ENCODE peak calls at places on chromosomes 12 and 14, in ten cellular contexts. One of them, this sample, is unnamed.

GRCh38 chr12:92574046-92574783 is 128.6 kb upstream of the PLEKHG7 start:
- DNase-seq in stimulated activated naive B cell treated with anti-CD40 and anti-IgM and Interleukin-4, amounts not matched to agents 10 μg/mL and 1 μg/mL and 100 μg/mL, for 72 hours: no peak
- DNase-seq in testis: no peak
- DNase-seq in naive thymus-derived CD8-positive, alpha-beta T cell: no peak
- DNase-seq in neural progenitor cell: peak; percentile 24
- DNase-seq in stimulated activated naive CD4-positive, alpha-beta T cell: no peak
- DNase-seq in DMS79 treated with DMSO at 0.1 percent for 48 hours: no peak
- DNase-seq in tibial artery: no peak
- DNase-seq in NAMALWA: peak; percentile 41
- DNase-seq in stimulated activated CD4-positive, alpha-beta T cell treated with anti-CD3 and anti-CD28 coated beads, Interleukin-1b, Interleukin-23, amount 100 ng/mL, for 48 hours: no peak
- DNase-seq in this sample: no peak

GRCh38 chr14:82060219-82060618 is 526.6 kb upstream of the SEL1L start:
- DNase-seq in neural progenitor cell: peak; percentile 45
- DNase-seq in tibial artery: no peak
- DNase-seq in testis: no peak
- DNase-seq in NAMALWA: no peak
- DNase-seq in stimulated activated naive B cell treated with anti-CD40 and anti-IgM and Interleukin-4, amounts not matched to agents 10 μg/mL and 1 μg/mL and 100 μg/mL, for 72 hours: no peak
- DNase-seq in DMS79 treated with DMSO at 0.1 percent for 48 hours: no peak
- DNase-seq in naive thymus-derived CD8-positive, alpha-beta T cell: no peak
- DNase-seq in stimulated activated naive CD4-positive, alpha-beta T cell: no peak
- DNase-seq in stimulated activated CD4-positive, alpha-beta T cell treated with anti-CD3 and anti-CD28 coated beads, Interleukin-1b, Interleukin-23, amount 100 ng/mL, for 48 hours: no peak
- DNase-seq in this sample: no peak

GRCh38 chr14:79274641-79275366 is 936.5 kb downstream of the DIO2 start:
- DNase-seq in neural progenitor cell: no peak
- DNase-seq in DMS79 treated with DMSO at 0.1 percent for 48 hours: no peak
- DNase-seq in tibial artery: no peak
- DNase-seq in naive thymus-derived CD8-positive, alpha-beta T cell: no peak
- DNase-seq in testis: no peak
- DNase-seq in stimulated activated naive CD4-positive, alpha-beta T cell: no peak
- DNase-seq in stimulated activated naive B cell treated with anti-CD40 and anti-IgM and Interleukin-4, amounts not matched to agents 10 μg/mL and 1 μg/mL and 100 μg/mL, for 72 hours: no peak
- DNase-seq in NAMALWA: no peak
- DNase-seq in stimulated activated CD4-positive, alpha-beta T cell treated with anti-CD3 and anti-CD28 coated beads, Interleukin-1b, Interleukin-23, amount 100 ng/mL, for 48 hours: no peak
- DNase-seq in this sample: no peak

GRCh38 chr12:13042666-13043230 is 1.4 kb upstream of the FAM234B start:
- DNase-seq in stimulated activated CD4-positive, alpha-beta T cell treated with anti-CD3 and anti-CD28 coated beads, Interleukin-1b, Interleukin-23, amount 100 ng/mL, for 48 hours: no peak
- DNase-seq in testis: no peak
- DNase-seq in DMS79 treated with DMSO at 0.1 percent for 48 hours: no peak
- DNase-seq in stimulated activated naive B cell treated with anti-CD40 and anti-IgM and Interleukin-4, amounts not matched to agents 10 μg/mL and 1 μg/mL and 100 μg/mL, for 72 hours: no peak
- DNase-seq in NAMALWA: no peak
- DNase-seq in stimulated activated naive CD4-positive, alpha-beta T cell: no peak
- DNase-seq in tibial artery: no peak
- DNase-seq in naive thymus-derived CD8-positive, alpha-beta T cell: no peak
- DNase-seq in neural progenitor cell: no peak
- DNase-seq in this sample: no peak

GRCh38 chr12:76329163-76329562 is 19.1 kb downstream of the BBS10 start:
- DNase-seq in tibial artery: no peak
- DNase-seq in stimulated activated naive B cell treated with anti-CD40 and anti-IgM and Interleukin-4, amounts not matched to agents 10 μg/mL and 1 μg/mL and 100 μg/mL, for 72 hours: no peak
- DNase-seq in DMS79 treated with DMSO at 0.1 percent for 48 hours: no peak
- DNase-seq in neural progenitor cell: no peak
- DNase-seq in testis: no peak
- DNase-seq in naive thymus-derived CD8-positive, alpha-beta T cell: no peak
- DNase-seq in stimulated activated naive CD4-positive, alpha-beta T cell: no peak
- DNase-seq in stimulated activated CD4-positive, alpha-beta T cell treated with anti-CD3 and anti-CD28 coated beads, Interleukin-1b, Interleukin-23, amount 100 ng/mL, for 48 hours: no peak
- DNase-seq in NAMALWA: no peak
- DNase-seq in this sample: no peak

GRCh38 chr12:51752490-51752889 is 96.0 kb downstream of the FIGNL2 start:
- DNase-seq in naive thymus-derived CD8-positive, alpha-beta T cell: no peak
- DNase-seq in stimulated activated CD4-positive, alpha-beta T cell treated with anti-CD3 and anti-CD28 coated beads, Interleukin-1b, Interleukin-23, amount 100 ng/mL, for 48 hours: no peak
- DNase-seq in NAMALWA: no peak
- DNase-seq in stimulated activated naive B cell treated with anti-CD40 and anti-IgM and Interleukin-4, amounts not matched to agents 10 μg/mL and 1 μg/mL and 100 μg/mL, for 72 hours: no peak
- DNase-seq in stimulated activated naive CD4-positive, alpha-beta T cell: no peak
- DNase-seq in testis: peak; percentile 88
- DNase-seq in tibial artery: peak; percentile 39
- DNase-seq in DMS79 treated with DMSO at 0.1 percent for 48 hours: no peak
- DNase-seq in neural progenitor cell: peak; percentile 31
- DNase-seq in this sample: no peak

GRCh38 chr12:3468329-3468728 is 22.7 kb upstream of the PRMT8 start:
- DNase-seq in stimulated activated CD4-positive, alpha-beta T cell treated with anti-CD3 and anti-CD28 coated beads, Interleukin-1b, Interleukin-23, amount 100 ng/mL, for 48 hours: no peak
- DNase-seq in DMS79 treated with DMSO at 0.1 percent for 48 hours: no peak
- DNase-seq in tibial artery: no peak
- DNase-seq in stimulated activated naive CD4-positive, alpha-beta T cell: no peak
- DNase-seq in NAMALWA: no peak
- DNase-seq in stimulated activated naive B cell treated with anti-CD40 and anti-IgM and Interleukin-4, amounts not matched to agents 10 μg/mL and 1 μg/mL and 100 μg/mL, for 72 hours: no peak
- DNase-seq in naive thymus-derived CD8-positive, alpha-beta T cell: no peak
- DNase-seq in neural progenitor cell: no peak
- DNase-seq in testis: no peak
- DNase-seq in this sample: no peak

GRCh38 chr12:124520896-124521295 is 46.5 kb downstream of the NCOR2 start:
- DNase-seq in tibial artery: no peak
- DNase-seq in stimulated activated naive B cell treated with anti-CD40 and anti-IgM and Interleukin-4, amounts not matched to agents 10 μg/mL and 1 μg/mL and 100 μg/mL, for 72 hours: no peak
- DNase-seq in stimulated activated CD4-positive, alpha-beta T cell treated with anti-CD3 and anti-CD28 coated beads, Interleukin-1b, Interleukin-23, amount 100 ng/mL, for 48 hours: no peak
- DNase-seq in naive thymus-derived CD8-positive, alpha-beta T cell: no peak
- DNase-seq in DMS79 treated with DMSO at 0.1 percent for 48 hours: no peak
- DNase-seq in stimulated activated naive CD4-positive, alpha-beta T cell: no peak
- DNase-seq in neural progenitor cell: no peak
- DNase-seq in NAMALWA: no peak
- DNase-seq in testis: no peak
- DNase-seq in this sample: no peak

GRCh38 chr12:124506145-124506831 is 61.1 kb downstream of the NCOR2 start:
- DNase-seq in stimulated activated naive B cell treated with anti-CD40 and anti-IgM and Interleukin-4, amounts not matched to agents 10 μg/mL and 1 μg/mL and 100 μg/mL, for 72 hours: no peak
- DNase-seq in neural progenitor cell: peak; percentile 28
- DNase-seq in DMS79 treated with DMSO at 0.1 percent for 48 hours: peak; percentile 68
- DNase-seq in stimulated activated CD4-positive, alpha-beta T cell treated with anti-CD3 and anti-CD28 coated beads, Interleukin-1b, Interleukin-23, amount 100 ng/mL, for 48 hours: no peak
- DNase-seq in stimulated activated naive CD4-positive, alpha-beta T cell: no peak
- DNase-seq in NAMALWA: no peak
- DNase-seq in tibial artery: peak; percentile 87
- DNase-seq in testis: peak; percentile 90
- DNase-seq in naive thymus-derived CD8-positive, alpha-beta T cell: no peak
- DNase-seq in this sample: no peak

GRCh38 chr12:62834971-62835547 is 99.9 kb downstream of the PPM1H start:
- DNase-seq in stimulated activated CD4-positive, alpha-beta T cell treated with anti-CD3 and anti-CD28 coated beads, Interleukin-1b, Interleukin-23, amount 100 ng/mL, for 48 hours: no peak
- DNase-seq in DMS79 treated with DMSO at 0.1 percent for 48 hours: no peak
- DNase-seq in testis: no peak
- DNase-seq in neural progenitor cell: no peak
- DNase-seq in stimulated activated naive B cell treated with anti-CD40 and anti-IgM and Interleukin-4, amounts not matched to agents 10 μg/mL and 1 μg/mL and 100 μg/mL, for 72 hours: no peak
- DNase-seq in stimulated activated naive CD4-positive, alpha-beta T cell: no peak
- DNase-seq in naive thymus-derived CD8-positive, alpha-beta T cell: no peak
- DNase-seq in tibial artery: no peak
- DNase-seq in NAMALWA: no peak
- DNase-seq in this sample: no peak

GRCh38 chr14:48616941-48617340 is 941.5 kb upstream of the MDGA2 start:
- DNase-seq in NAMALWA: no peak
- DNase-seq in stimulated activated naive CD4-positive, alpha-beta T cell: no peak
- DNase-seq in neural progenitor cell: peak; percentile 23
- DNase-seq in DMS79 treated with DMSO at 0.1 percent for 48 hours: no peak
- DNase-seq in testis: no peak
- DNase-seq in stimulated activated CD4-positive, alpha-beta T cell treated with anti-CD3 and anti-CD28 coated beads, Interleukin-1b, Interleukin-23, amount 100 ng/mL, for 48 hours: no peak
- DNase-seq in tibial artery: no peak
- DNase-seq in stimulated activated naive B cell treated with anti-CD40 and anti-IgM and Interleukin-4, amounts not matched to agents 10 μg/mL and 1 μg/mL and 100 μg/mL, for 72 hours: no peak
- DNase-seq in naive thymus-derived CD8-positive, alpha-beta T cell: no peak
- DNase-seq in this sample: no peak

GRCh38 chr12:50217202-50217601 is 50.0 kb upstream of the CERS5 start:
- DNase-seq in NAMALWA: no peak
- DNase-seq in testis: no peak
- DNase-seq in neural progenitor cell: no peak
- DNase-seq in stimulated activated naive CD4-positive, alpha-beta T cell: no peak
- DNase-seq in DMS79 treated with DMSO at 0.1 percent for 48 hours: no peak
- DNase-seq in stimulated activated CD4-positive, alpha-beta T cell treated with anti-CD3 and anti-CD28 coated beads, Interleukin-1b, Interleukin-23, amount 100 ng/mL, for 48 hours: no peak
- DNase-seq in naive thymus-derived CD8-positive, alpha-beta T cell: no peak
- DNase-seq in tibial artery: no peak
- DNase-seq in stimulated activated naive B cell treated with anti-CD40 and anti-IgM and Interleukin-4, amounts not matched to agents 10 μg/mL and 1 μg/mL and 100 μg/mL, for 72 hours: no peak
- DNase-seq in this sample: no peak

GRCh38 chr12:125284945-125285344 is 219.7 kb downstream of the AACS start:
- DNase-seq in stimulated activated CD4-positive, alpha-beta T cell treated with anti-CD3 and anti-CD28 coated beads, Interleukin-1b, Interleukin-23, amount 100 ng/mL, for 48 hours: no peak
- DNase-seq in DMS79 treated with DMSO at 0.1 percent for 48 hours: no peak
- DNase-seq in naive thymus-derived CD8-positive, alpha-beta T cell: no peak
- DNase-seq in neural progenitor cell: no peak
- DNase-seq in stimulated activated naive B cell treated with anti-CD40 and anti-IgM and Interleukin-4, amounts not matched to agents 10 μg/mL and 1 μg/mL and 100 μg/mL, for 72 hours: no peak
- DNase-seq in tibial artery: no peak
- DNase-seq in testis: peak; percentile 60
- DNase-seq in stimulated activated naive CD4-positive, alpha-beta T cell: no peak
- DNase-seq in NAMALWA: peak; percentile 78
- DNase-seq in this sample: no peak

GRCh38 chr12:69204191-69204590 is 35.2 kb upstream of the CPSF6 start:
- DNase-seq in testis: no peak
- DNase-seq in stimulated activated CD4-positive, alpha-beta T cell treated with anti-CD3 and anti-CD28 coated beads, Interleukin-1b, Interleukin-23, amount 100 ng/mL, for 48 hours: no peak
- DNase-seq in stimulated activated naive CD4-positive, alpha-beta T cell: no peak
- DNase-seq in stimulated activated naive B cell treated with anti-CD40 and anti-IgM and Interleukin-4, amounts not matched to agents 10 μg/mL and 1 μg/mL and 100 μg/mL, for 72 hours: no peak
- DNase-seq in neural progenitor cell: no peak
- DNase-seq in tibial artery: no peak
- DNase-seq in DMS79 treated with DMSO at 0.1 percent for 48 hours: no peak
- DNase-seq in naive thymus-derived CD8-positive, alpha-beta T cell: no peak
- DNase-seq in NAMALWA: no peak
- DNase-seq in this sample: no peak

GRCh38 chr14:22319526-22320352 is 269.3 kb downstream of the DAD1 start:
- DNase-seq in tibial artery: peak; percentile 70
- DNase-seq in stimulated activated naive CD4-positive, alpha-beta T cell: no peak
- DNase-seq in neural progenitor cell: peak; percentile 67
- DNase-seq in testis: peak; percentile 76
- DNase-seq in DMS79 treated with DMSO at 0.1 percent for 48 hours: no peak
- DNase-seq in naive thymus-derived CD8-positive, alpha-beta T cell: no peak
- DNase-seq in stimulated activated naive B cell treated with anti-CD40 and anti-IgM and Interleukin-4, amounts not matched to agents 10 μg/mL and 1 μg/mL and 100 μg/mL, for 72 hours: peak; percentile 30
- DNase-seq in stimulated activated CD4-positive, alpha-beta T cell treated with anti-CD3 and anti-CD28 coated beads, Interleukin-1b, Interleukin-23, amount 100 ng/mL, for 48 hours: no peak
- DNase-seq in NAMALWA: peak; percentile 84
- DNase-seq in this sample: no peak

GRCh38 chr14:70416322-70416716 is 571 bp downstream of the SYNJ2BP start:
- DNase-seq in naive thymus-derived CD8-positive, alpha-beta T cell: no peak
- DNase-seq in NAMALWA: no peak
- DNase-seq in DMS79 treated with DMSO at 0.1 percent for 48 hours: peak; percentile 86
- DNase-seq in testis: no peak
- DNase-seq in stimulated activated CD4-positive, alpha-beta T cell treated with anti-CD3 and anti-CD28 coated beads, Interleukin-1b, Interleukin-23, amount 100 ng/mL, for 48 hours: no peak
- DNase-seq in stimulated activated naive B cell treated with anti-CD40 and anti-IgM and Interleukin-4, amounts not matched to agents 10 μg/mL and 1 μg/mL and 100 μg/mL, for 72 hours: no peak
- DNase-seq in tibial artery: no peak
- DNase-seq in stimulated activated naive CD4-positive, alpha-beta T cell: no peak
- DNase-seq in neural progenitor cell: no peak
- DNase-seq in this sample: no peak

GRCh38 chr14:91114079-91115065 is 499 bp downstream of the DGLUCY start:
- DNase-seq in naive thymus-derived CD8-positive, alpha-beta T cell: peak; percentile 50
- DNase-seq in testis: peak; percentile 70
- DNase-seq in stimulated activated CD4-positive, alpha-beta T cell treated with anti-CD3 and anti-CD28 coated beads, Interleukin-1b, Interleukin-23, amount 100 ng/mL, for 48 hours: peak; percentile 73
- DNase-seq in stimulated activated naive B cell treated with anti-CD40 and anti-IgM and Interleukin-4, amounts not matched to agents 10 μg/mL and 1 μg/mL and 100 μg/mL, for 72 hours: peak; percentile 72
- DNase-seq in DMS79 treated with DMSO at 0.1 percent for 48 hours: peak; percentile 97
- DNase-seq in NAMALWA: peak; percentile 94
- DNase-seq in tibial artery: peak; percentile 51
- DNase-seq in neural progenitor cell: peak; percentile 95
- DNase-seq in stimulated activated naive CD4-positive, alpha-beta T cell: peak; percentile 71
- DNase-seq in this sample: peak; percentile 83

GRCh38 chr12:9883175-9883574 is 1.9 kb downstream of the KLRF2 start:
- DNase-seq in testis: no peak
- DNase-seq in NAMALWA: no peak
- DNase-seq in neural progenitor cell: no peak
- DNase-seq in tibial artery: no peak
- DNase-seq in stimulated activated naive B cell treated with anti-CD40 and anti-IgM and Interleukin-4, amounts not matched to agents 10 μg/mL and 1 μg/mL and 100 μg/mL, for 72 hours: no peak
- DNase-seq in naive thymus-derived CD8-positive, alpha-beta T cell: no peak
- DNase-seq in stimulated activated naive CD4-positive, alpha-beta T cell: no peak
- DNase-seq in stimulated activated CD4-positive, alpha-beta T cell treated with anti-CD3 and anti-CD28 coated beads, Interleukin-1b, Interleukin-23, amount 100 ng/mL, for 48 hours: no peak
- DNase-seq in DMS79 treated with DMSO at 0.1 percent for 48 hours: no peak
- DNase-seq in this sample: no peak

GRCh38 chr12:95100264-95101190 is 27.1 kb upstream of the NR2C1 start:
- DNase-seq in DMS79 treated with DMSO at 0.1 percent for 48 hours: no peak
- DNase-seq in tibial artery: no peak
- DNase-seq in testis: no peak
- DNase-seq in NAMALWA: no peak
- DNase-seq in neural progenitor cell: no peak
- DNase-seq in stimulated activated CD4-positive, alpha-beta T cell treated with anti-CD3 and anti-CD28 coated beads, Interleukin-1b, Interleukin-23, amount 100 ng/mL, for 48 hours: no peak
- DNase-seq in stimulated activated naive B cell treated with anti-CD40 and anti-IgM and Interleukin-4, amounts not matched to agents 10 μg/mL and 1 μg/mL and 100 μg/mL, for 72 hours: no peak
- DNase-seq in stimulated activated naive CD4-positive, alpha-beta T cell: no peak
- DNase-seq in naive thymus-derived CD8-positive, alpha-beta T cell: no peak
- DNase-seq in this sample: no peak

GRCh38 chr12:89309452-89309802 is 42.9 kb downstream of the DUSP6 start:
- DNase-seq in naive thymus-derived CD8-positive, alpha-beta T cell: no peak
- DNase-seq in tibial artery: no peak
- DNase-seq in neural progenitor cell: no peak
- DNase-seq in NAMALWA: no peak
- DNase-seq in testis: no peak
- DNase-seq in stimulated activated naive B cell treated with anti-CD40 and anti-IgM and Interleukin-4, amounts not matched to agents 10 μg/mL and 1 μg/mL and 100 μg/mL, for 72 hours: no peak
- DNase-seq in stimulated activated naive CD4-positive, alpha-beta T cell: no peak
- DNase-seq in stimulated activated CD4-positive, alpha-beta T cell treated with anti-CD3 and anti-CD28 coated beads, Interleukin-1b, Interleukin-23, amount 100 ng/mL, for 48 hours: no peak
- DNase-seq in DMS79 treated with DMSO at 0.1 percent for 48 hours: no peak
- DNase-seq in this sample: no peak